ENCODE peak calls at places on chromosomes 4 and X, in four cellular contexts. I, Z, W and B are unnamed samples.

GRCh38 chr4:164716901-164717300 is 37.0 kb upstream of the SMIM31 start:
- DNase-seq in I (no peak), Z (peak; percentile 48), W (no peak), B (peak; percentile 39)

GRCh38 chr4:172245493-172245892 is 432.3 kb downstream of the GALNTL6 start:
- DNase-seq in Z (no peak), W (no peak), I (no peak), B (no peak)

GRCh38 chr4:153757407-153757806 is 2.4 kb downstream of the RNF175 start:
- DNase-seq in Z (peak; percentile 84), W (no peak), I (no peak), B (peak; percentile 30)

GRCh38 chr4:121138014-121138413 is 26.1 kb downstream of the TNIP3 start:
- DNase-seq in W (no peak), I (no peak), Z (no peak), B (no peak)

GRCh38 chrX:134717698-134718328 is 59.5 kb upstream of the PLAC1 start:
- DNase-seq in I (peak; percentile 68), Z (no peak), W (no peak), B (no peak)

GRCh38 chr4:120694973-120695372 is 227.6 kb downstream of the PRDM5 start:
- DNase-seq in W (no peak), Z (no peak), I (peak; percentile 82), B (no peak)

GRCh38 chr4:2962614-2963184 is 507 bp downstream of the NOP14 start:
- DNase-seq in W (no peak), I (peak; percentile 38), Z (peak; percentile 92), B (peak; percentile 66)

GRCh38 chrX:109252789-109253188 is 229.1 kb downstream of the GUCY2F start:
- DNase-seq in W (no peak), I (no peak), Z (no peak), B (no peak)

GRCh38 chr4:67770422-67770821 is 16.2 kb upstream of the GNRHR start:
- DNase-seq in I (no peak), Z (peak; percentile 39), W (no peak), B (no peak)

GRCh38 chrX:68832101-68832416 is 3.2 kb downstream of the EFNB1 start:
- DNase-seq in W (no peak), I (peak; percentile 83), Z (peak; percentile 58), B (peak; percentile 27)

GRCh38 chr4:110106946-110107325 is 91.5 kb downstream of the ELOVL6 start:
- DNase-seq in Z (peak; percentile 71), I (peak; percentile 85), W (no peak), B (no peak)

GRCh38 chrX:107978707-107979307 is 3.4 kb downstream of the TEX13B start:
- DNase-seq in Z (peak; percentile 59), W (no peak), I (peak; percentile 19), B (peak; percentile 40)

GRCh38 chr4:80492761-80493160 is 157.2 kb downstream of the CFAP299 start:
- DNase-seq in W (no peak), Z (peak; percentile 31), I (no peak), B (no peak)

GRCh38 chr4:25948051-25948450 is 34.0 kb downstream of the SMIM20 start:
- DNase-seq in I (no peak), Z (no peak), W (no peak), B (no peak)

DNA sequence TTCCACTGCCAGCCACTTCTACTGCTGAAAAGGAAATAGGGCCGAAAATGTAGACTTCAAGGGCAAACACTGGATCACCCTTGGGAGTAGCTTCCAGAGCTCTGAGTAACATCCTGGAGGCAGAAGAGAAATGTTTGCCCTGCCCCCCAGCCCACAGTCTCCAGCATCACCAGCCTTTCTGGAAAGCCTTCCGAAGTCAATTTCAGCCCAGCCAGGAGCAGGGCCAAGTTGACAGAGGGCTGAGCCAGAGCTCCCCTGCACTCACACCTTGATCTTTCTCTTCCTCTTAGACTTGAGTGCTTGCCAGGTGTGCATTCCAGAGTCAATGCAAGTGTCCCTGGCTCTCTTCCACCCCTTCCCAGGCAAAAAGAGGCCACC is 35.2 kb downstream of the SLC25A5 start:
- DNase-seq in W (no peak), Z (peak; percentile 53), I (peak; percentile 81), B (no peak)
- H3K56ac ChIP-seq in W (no peak overlapping the region), Z (no peak overlapping the region), I (peak overlapping the region; percentile 53), B (no peak overlapping the region)

DNA sequence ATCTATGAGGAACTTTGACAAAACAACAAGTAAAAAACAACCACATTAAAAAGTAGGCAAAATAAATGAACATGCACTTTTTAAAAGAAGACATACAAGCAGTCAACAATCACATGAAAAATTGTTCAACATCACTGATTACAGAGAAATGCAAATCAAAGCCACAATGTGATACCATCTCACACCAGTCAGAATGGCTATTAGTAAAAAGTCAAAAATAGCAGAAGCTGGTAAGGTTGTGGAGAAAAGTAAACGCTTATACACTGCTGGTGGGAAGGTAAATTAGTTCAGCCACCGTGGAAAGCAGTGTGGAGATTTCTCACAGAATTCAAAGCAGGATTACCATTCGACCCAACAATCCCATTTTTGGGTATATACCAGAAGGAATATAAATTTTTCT is 17.0 kb upstream of the LNX1 start:
- DNase-seq in Z (no peak), W (no peak), I (no peak), B (no peak)
- H3K56ac ChIP-seq in Z (no peak overlapping the region), W (no peak overlapping the region), I (no peak overlapping the region), B (no peak overlapping the region)

GRCh38 chrX:153411255-153411987 is at the start of gene ZFP92:
- DNase-seq in Z (no peak), I (no peak), W (no peak), B (no peak)

GRCh38 chrX:153408871-153409351 is 2.4 kb upstream of the ZFP92 start:
- DNase-seq in W (no peak), I (no peak), Z (no peak), B (no peak)

GRCh38 chrX:153409414-153410101 is 1.7 kb upstream of the ZFP92 start:
- DNase-seq in Z (no peak), I (no peak), W (no peak), B (no peak)

GRCh38 chrX:153410888-153411254 is 401 bp upstream of the ZFP92 start:
- DNase-seq in I (no peak), W (no peak), Z (no peak), B (no peak)

GRCh38 chrX:153410328-153410727 is 944 bp upstream of the ZFP92 start:
- DNase-seq in Z (no peak), I (no peak), W (no peak), B (no peak)
- H3K56ac ChIP-seq in Z (no peak overlapping the region), I (no peak overlapping the region), W (no peak overlapping the region), B (no peak overlapping the region)

GRCh38 chr4:185895351-185895750 is 83.4 kb upstream of the SORBS2 start:
- DNase-seq in I (no peak), W (no peak), Z (no peak), B (no peak)
- H3K56ac ChIP-seq in I (no peak overlapping the region), W (no peak overlapping the region), Z (no peak overlapping the region), B (no peak overlapping the region)

GRCh38 chrX:136291824-136292223 is 8.9 kb upstream of the ADGRG4 start:
- DNase-seq in Z (no peak), W (no peak), I (no peak), B (no peak)

GRCh38 chrX:136292656-136293055 is 8.1 kb upstream of the ADGRG4 start:
- DNase-seq in I (no peak), W (no peak), Z (no peak), B (no peak)

DNA sequence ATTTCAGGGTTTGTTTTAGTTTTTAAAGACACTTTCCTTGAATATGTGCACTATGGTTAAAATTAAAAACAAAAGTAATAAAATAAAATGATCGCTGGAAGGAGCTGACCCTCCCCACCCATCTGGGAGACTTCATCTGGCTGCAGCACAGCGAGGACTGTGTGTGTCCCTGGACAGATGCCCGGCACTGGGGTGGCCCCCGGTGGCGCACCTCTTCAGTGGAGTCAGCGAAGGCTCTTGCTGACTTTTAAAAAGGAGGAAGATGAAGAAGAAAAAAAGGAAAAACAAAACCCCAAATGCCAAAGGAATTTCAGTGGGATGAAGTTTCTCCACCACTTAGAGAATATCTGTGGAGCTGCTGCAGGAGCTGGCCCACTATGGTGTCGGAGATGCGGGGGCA is 5.4 kb upstream of the ADGRG4 start:
- DNase-seq in W (no peak), I (no peak), Z (no peak), B (no peak)
- H3K56ac ChIP-seq in W (no peak overlapping the region), I (no peak overlapping the region), Z (no peak overlapping the region), B (no peak overlapping the region)

DNA sequence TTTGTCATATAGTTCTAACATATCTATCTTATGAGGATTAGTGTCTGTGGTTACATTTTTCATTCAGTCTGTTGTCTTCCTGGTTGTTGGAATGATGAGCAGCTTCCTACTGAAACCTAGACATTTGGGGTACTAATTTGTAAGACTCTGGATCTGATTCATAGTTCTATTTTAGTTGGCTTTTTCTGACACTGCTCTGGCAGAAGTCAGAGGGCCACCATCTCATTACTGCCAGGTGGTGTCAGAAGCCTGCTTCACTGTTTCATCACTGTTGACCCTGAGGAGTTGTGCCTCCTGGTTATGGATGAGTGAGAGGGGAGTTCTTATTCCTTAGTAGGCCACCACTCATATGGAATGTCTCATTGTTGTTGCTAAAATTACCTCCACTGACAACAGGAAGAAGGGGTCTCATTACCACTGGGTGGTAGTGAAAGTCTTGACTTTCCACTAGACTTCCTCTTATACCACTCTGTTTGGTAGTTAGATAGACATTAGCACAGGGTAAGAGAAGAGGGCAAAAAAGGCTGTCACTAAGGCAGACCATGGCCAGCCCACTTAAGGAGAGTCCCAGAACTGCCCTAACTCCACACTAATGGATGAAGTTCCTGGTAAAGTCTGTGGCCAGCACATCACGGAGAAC is 395.2 kb downstream of the SPOCK3 start:
- DNase-seq in Z (no peak), W (no peak), I (no peak), B (no peak)
- H3K56ac ChIP-seq in Z (no peak overlapping the region), W (no peak overlapping the region), I (no peak overlapping the region), B (no peak overlapping the region)

GRCh38 chr4:58216461-58216860 is 1106.3 kb upstream of the IGFBP7 start:
- DNase-seq in W (no peak), Z (peak; percentile 84), I (no peak), B (no peak)
- H3K56ac ChIP-seq in W (no peak overlapping the region), Z (no peak overlapping the region), I (no peak overlapping the region), B (no peak overlapping the region)

GRCh38 chrX:74107666-74108065 is 196.3 kb upstream of the ZCCHC13 start:
- DNase-seq in W (no peak), I (no peak), Z (no peak), B (no peak)
- H3K56ac ChIP-seq in W (no peak overlapping the region), I (no peak overlapping the region), Z (no peak overlapping the region), B (no peak overlapping the region)